ENCODE peak calls at places on chromosomes 7 and 10, in four cellular contexts. One of them, this sample, is unnamed.

GRCh38 chr10:46304671-46305429 is 18.1 kb downstream of the ANTXRL start:
- DNase-seq in HT1080: no peak
- DNase-seq in colonic mucosa: no peak
- DNase-seq in left lung: no peak
- DNase-seq in this sample: no peak

GRCh38 chr10:48594799-48595198 is 10.1 kb downstream of the ARHGAP22 start:
- DNase-seq in left lung: no peak
- DNase-seq in colonic mucosa: no peak
- DNase-seq in HT1080: no peak
- DNase-seq in this sample: no peak

GRCh38 chr7:128266891-128267839 is 26.1 kb downstream of the LEP start:
- DNase-seq in left lung: peak
- DNase-seq in colonic mucosa: peak
- DNase-seq in HT1080: peak
- DNase-seq in this sample: peak

GRCh38 chr10:93475871-93476270 is 6.3 kb downstream of the MYOF start:
- DNase-seq in colonic mucosa: peak
- DNase-seq in left lung: no peak
- DNase-seq in HT1080: peak
- DNase-seq in this sample: peak

GRCh38 chr10:52314822-52315552 is 906 bp downstream of the DKK1 start:
- DNase-seq in left lung: peak
- DNase-seq in colonic mucosa: no peak
- DNase-seq in HT1080: no peak
- DNase-seq in this sample: no peak

GRCh38 chr7:135179321-135179925 is 8.9 kb upstream of the CYREN start:
- DNase-seq in HT1080: no peak
- DNase-seq in colonic mucosa: no peak
- DNase-seq in left lung: no peak
- DNase-seq in this sample: no peak

GRCh38 chr7:112205348-112206237 is 606 bp downstream of the DOCK4 start:
- DNase-seq in colonic mucosa: peak
- DNase-seq in left lung: peak
- DNase-seq in HT1080: peak
- DNase-seq in this sample: peak

GRCh38 chr10:93152136-93152535 is 78.4 kb downstream of the CYP26A1 start:
- DNase-seq in colonic mucosa: no peak
- DNase-seq in HT1080: peak
- DNase-seq in left lung: no peak
- DNase-seq in this sample: peak

GRCh38 chr10:93514496-93514895 is 18.1 kb downstream of the CEP55 start:
- DNase-seq in left lung: no peak
- DNase-seq in colonic mucosa: no peak
- DNase-seq in HT1080: no peak
- DNase-seq in this sample: no peak

GRCh38 chr10:1380075-1380793 is 324.0 kb downstream of the WDR37 start:
- DNase-seq in left lung: no peak
- DNase-seq in colonic mucosa: peak
- DNase-seq in HT1080: no peak
- DNase-seq in this sample: no peak

GRCh38 chr10:92395271-92395670 is 104.3 kb downstream of the MARCHF5 start:
- DNase-seq in left lung: no peak
- DNase-seq in colonic mucosa: no peak
- DNase-seq in HT1080: no peak
- DNase-seq in this sample: no peak

GRCh38 chr7:157888579-157888978 is 551.8 kb downstream of the DNAJB6 start:
- DNase-seq in colonic mucosa: no peak
- DNase-seq in left lung: no peak
- DNase-seq in HT1080: no peak
- DNase-seq in this sample: no peak

GRCh38 chr7:113404245-113404644 is 285.9 kb upstream of the SMIM30 start:
- DNase-seq in colonic mucosa: no peak
- DNase-seq in left lung: no peak
- DNase-seq in HT1080: peak
- DNase-seq in this sample: no peak

GRCh38 chr10:72695496-72695895 is 3.6 kb downstream of the MCU start:
- DNase-seq in HT1080: no peak
- DNase-seq in left lung: no peak
- DNase-seq in colonic mucosa: no peak
- DNase-seq in this sample: no peak

GRCh38 chr7:148535227-148535626 is 55.3 kb upstream of the C7orf33 start:
- DNase-seq in left lung: no peak
- DNase-seq in HT1080: peak
- DNase-seq in colonic mucosa: no peak
- DNase-seq in this sample: peak

GRCh38 chr10:58326967-58327381 is 7.8 kb upstream of the UBE2D1 start:
- DNase-seq in colonic mucosa: no peak
- DNase-seq in HT1080: no peak
- DNase-seq in left lung: peak
- DNase-seq in this sample: peak

GRCh38 chr7:105985821-105986220 is 22.8 kb downstream of the CDHR3 start:
- DNase-seq in HT1080: no peak
- DNase-seq in colonic mucosa: no peak
- DNase-seq in left lung: no peak
- DNase-seq in this sample: no peak

GRCh38 chr10:8039323-8039922 is 15.1 kb upstream of the GATA3 start:
- DNase-seq in HT1080: no peak
- DNase-seq in colonic mucosa: no peak
- DNase-seq in left lung: no peak
- DNase-seq in this sample: no peak

GRCh38 chr10:97628228-97628627 is 5.1 kb downstream of the MORN4 start:
- DNase-seq in colonic mucosa: no peak
- DNase-seq in HT1080: no peak
- DNase-seq in left lung: no peak
- DNase-seq in this sample: no peak

This sample was measured in foreskin keratinocyte.